ENCODE peak calls at places on chromosomes 12 and 14, in five cellular contexts. F is uterus, M is hepatocyte, B is IMR-90, G is adrenal gland. H is an unnamed sample. For H3K4me1, the result is how much of the 10 kb centered on the place peaks cover.

GRCh38 chr12:105672171-105672570 is 341.7 kb downstream of the C12orf75 start:
- DNase-seq in M (no peak), F (no peak), G (no peak), B (no peak), H (no peak)

GRCh38 chr12:58443981-58444371 is 476.3 kb downstream of the LRIG3 start:
- DNase-seq in M (peak), F (no peak), G (no peak), B (peak), H (no peak)

GRCh38 chr14:102928412-102929348 is 6.2 kb downstream of the AMN start:
- DNase-seq in B (peak), F (peak), G (no peak), M (peak), H (peak)

GRCh38 chr12:2679068-2679815 is 115.5 kb upstream of the FKBP4 start:
- DNase-seq in F (no peak), M (no peak), B (no peak), G (no peak), H (no peak)

GRCh38 chr12:108773798-108774788 is 42.8 kb upstream of the CORO1C start:
- DNase-seq in B (peak), M (peak), G (peak), F (peak), H (peak)

GRCh38 chr12:119178544-119179334 is at the start of gene HSPB8:
- DNase-seq in F (peak), M (peak), G (peak), B (peak), H (peak)

GRCh38 chr12:120091371-120092090 is 25.0 kb downstream of the RAB35 start:
- DNase-seq in M (no peak), G (no peak), B (no peak), F (peak), H (no peak)

GRCh38 chr14:103854822-103855733 is 7.7 kb upstream of the PPP1R13B start:
- DNase-seq in M (peak), G (no peak), B (no peak), F (peak), H (no peak)

GRCh38 chr14:23123419-23123818 is 4.4 kb upstream of the CEBPE start:
- DNase-seq in B (no peak), F (peak), G (peak), M (peak), H (no peak)

GRCh38 chr14:62179367-62180018 is 417.3 kb downstream of the SNAPC1 start:
- DNase-seq in B (peak), G (peak), F (peak), M (peak), H (no peak)

GRCh38 chr14:105107351-105107750 is 42.1 kb upstream of the GPR132 start:
- DNase-seq in M (no peak), B (no peak), F (no peak), G (no peak), H (no peak)

GRCh38 chr12:130500835-130501330 is 163.2 kb downstream of the PIWIL1 start:
- DNase-seq in F (no peak), G (no peak), B (no peak), M (no peak), H (no peak)

GRCh38 chr12:5307065-5307464 is 124.8 kb upstream of the NTF3 start:
- DNase-seq in M (no peak), G (no peak), F (no peak), B (no peak), H (no peak)

GRCh38 chr12:13197526-13198141 is 1.1 kb downstream of the EMP1 start:
- DNase-seq in G (no peak), B (peak), F (peak), M (no peak), H (peak)

GRCh38 chr12:127293507-127294310 is 973.3 kb upstream of the TMEM132C start:
- DNase-seq in B (peak), F (no peak), M (peak), G (peak), H (peak)

GRCh38 chr12:108724054-108724889 is 7.0 kb downstream of the CORO1C start:
- DNase-seq in F (no peak), M (no peak), G (no peak), B (peak), H (peak)

GRCh38 chr12:42608196-42608825 is 18.8 kb upstream of the PRICKLE1 start:
- DNase-seq in B (no peak), G (no peak), F (no peak), M (no peak), H (no peak)

GRCh38 chr14:89618821-89619551 is 202.0 kb upstream of the FOXN3 start:
- DNase-seq in G (peak), B (peak), M (peak), F (peak), H (peak)

GRCh38 chr14:88321692-88322504 is 1.2 kb downstream of the KCNK10 start:
- DNase-seq in F (no peak), M (no peak), B (no peak), G (no peak), H (no peak)

GRCh38 chr12:89768586-89769482 is 60.2 kb upstream of the ATP2B1 start:
- DNase-seq in G (no peak), B (peak), M (peak), F (no peak), H (no peak)

GRCh38 chr14:21171128-21171527 is 15.3 kb upstream of the OR5AU1 start:
- DNase-seq in G (no peak), M (no peak), F (no peak), B (no peak), H (no peak)

GRCh38 chr12:27972721-27973120 is at the start of gene PTHLH:
- DNase-seq in F (no peak), G (no peak), M (no peak), B (no peak), H (no peak)

GRCh38 chr12:31506907-31507306 is 84.0 kb downstream of the DENND5B start:
- DNase-seq in G (no peak), M (peak), F (no peak), B (peak), H (no peak)

GRCh38 chr12:29640589-29641345 is 143.0 kb downstream of the TMTC1 start:
- DNase-seq in G (peak), F (peak), B (peak), M (peak), H (no peak)

GRCh38 chr14:106207316-106207715 is 680.9 kb downstream of the TMEM121 start:
- DNase-seq in M (no peak), B (no peak), G (no peak), F (no peak), H (no peak)

GRCh38 chr12:56222531-56222895 is 791 bp upstream of the RNF41 start:
- DNase-seq in G (no peak), B (no peak), F (no peak), M (no peak), H (no peak)

GRCh38 chr12:992647-993046 is 1.6 kb downstream of the ERC1 start:
- DNase-seq in B (no peak), M (no peak), G (no peak), F (no peak), H (no peak)
- H3K4me3 ChIP-seq in B (no peak), M (no peak), G (no peak), F (no peak), H (no peak)

DNA sequence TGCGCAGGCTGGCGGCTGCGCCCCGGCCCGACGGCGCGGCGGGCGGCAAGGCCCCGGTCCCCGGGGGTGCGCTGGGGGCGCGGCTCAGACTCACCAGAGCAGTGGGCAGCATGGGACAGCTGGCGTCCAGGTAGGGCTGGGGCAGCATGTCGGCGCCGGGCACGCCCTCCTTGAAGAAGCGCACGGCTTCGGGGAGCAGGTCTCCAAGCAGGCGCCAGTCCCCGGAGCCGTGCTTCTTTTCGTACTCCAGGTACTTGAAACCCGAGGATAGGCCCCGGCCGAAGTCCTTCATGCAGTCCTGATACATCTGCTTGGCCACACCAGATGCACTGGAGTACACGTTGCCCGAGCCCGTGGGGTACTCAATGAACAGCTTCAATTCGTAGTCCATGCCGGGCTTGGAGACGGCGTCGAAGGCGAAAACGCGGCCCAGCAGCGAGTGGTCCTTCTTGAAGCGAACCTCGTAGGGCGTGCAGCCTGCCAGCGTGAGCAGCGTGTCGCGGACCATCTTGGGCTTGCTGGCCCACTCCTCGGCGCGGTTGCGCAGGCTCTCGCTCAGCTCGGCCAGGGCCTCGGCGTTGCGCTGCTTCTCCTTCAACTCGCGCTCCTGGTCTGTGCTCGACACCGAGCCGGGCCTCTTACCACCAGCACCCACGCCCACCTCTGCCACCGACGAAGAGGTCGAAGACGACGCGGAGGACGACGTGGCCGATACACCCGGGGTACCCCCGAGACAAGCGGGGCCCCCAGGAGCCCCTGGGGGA is 2.2 kb downstream of the IRF2BPL start:
- DNase-seq in M (peak), B (peak), G (peak), F (peak), H (no peak)
- H3K4me1 ChIP-seq in M (under half), B (under half), G (under half), F (under half), H (half or more)

DNA sequence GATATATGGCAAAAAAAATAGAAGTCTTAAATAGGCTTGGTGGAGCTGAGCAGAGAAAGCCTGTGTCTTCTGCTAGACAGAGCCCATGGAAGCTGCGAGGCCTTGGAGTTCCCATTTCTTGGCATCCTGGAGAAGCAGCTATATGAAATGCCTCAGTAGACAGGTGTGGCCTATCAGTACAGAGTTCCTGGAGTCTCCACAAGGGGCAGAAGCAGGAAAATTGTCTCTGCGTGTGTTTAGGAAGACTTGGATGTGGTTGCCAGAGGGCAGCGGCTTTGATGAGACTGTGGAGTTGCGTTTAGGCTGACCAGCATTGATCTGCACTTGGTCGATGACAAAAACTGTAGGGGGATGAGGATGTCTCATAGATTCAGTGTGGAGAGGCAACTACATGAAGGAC is 334.5 kb upstream of the SEL1L start:
- DNase-seq in M (no peak), G (no peak), F (no peak), B (no peak), H (no peak)
- TF ChIP-seq CTCF in M (no peak), G (no peak), F (no peak), B (no peak), H (no peak)

GRCh38 chr12:47900480-47901129 is 4.2 kb downstream of the VDR start:
- DNase-seq in G (no peak), M (peak), F (no peak), B (no peak), H (no peak)
- H3K4me3 ChIP-seq in G (no peak), M (no peak), F (no peak), B (no peak), H (no peak)